ENCODE peak calls at places on chromosomes 1 and 21, in six cellular contexts. B, D, F, Q, I and A are unnamed samples.

GRCh38 chr1:17438977-17439249 is 564 bp downstream of the RCC2 start:
- DNase-seq in B (no peak), D (no peak), F (no peak), Q (no peak), I (no peak), A (peak; percentile 51)

GRCh38 chr1:200971428-200971903 is 52.0 kb downstream of the KIF21B start:
- DNase-seq in B (no peak), D (no peak), F (peak; percentile 25), Q (no peak), I (no peak), A (no peak)

GRCh38 chr21:40466893-40467483 is 380.0 kb downstream of the DSCAM start:
- DNase-seq in B (peak; percentile 9), D (no peak), F (no peak), Q (no peak), I (no peak), A (peak; percentile 17)

GRCh38 chr1:53376041-53376461 is 48.2 kb upstream of the LRP8 start:
- DNase-seq in B (no peak), D (peak; percentile 53), F (no peak), Q (no peak), I (no peak), A (peak; percentile 56)

GRCh38 chr1:184890539-184890973 is 83.8 kb downstream of the NIBAN1 start:
- DNase-seq in B (no peak), D (no peak), F (no peak), Q (no peak), I (no peak), A (no peak)

GRCh38 chr1:28577738-28578536 is 14.1 kb upstream of the RAB42 start:
- DNase-seq in B (no peak), D (no peak), F (no peak), Q (peak; percentile 19), I (no peak), A (no peak)

GRCh38 chr1:24108334-24109165 is 3.4 kb downstream of the MYOM3 start:
- DNase-seq in B (peak; percentile 68), D (no peak), F (no peak), Q (peak; percentile 34), I (peak; percentile 75), A (no peak)

GRCh38 chr1:9127395-9128160 is 1.3 kb downstream of the GPR157 start:
- DNase-seq in B (no peak), D (no peak), F (no peak), Q (no peak), I (no peak), A (no peak)

GRCh38 chr21:28442624-28443023 is 550.1 kb downstream of the LTN1 start:
- DNase-seq in B (no peak), D (no peak), F (no peak), Q (no peak), I (no peak), A (no peak)

GRCh38 chr1:18110968-18111367 is 3.4 kb downstream of the IGSF21 start:
- DNase-seq in B (no peak), D (peak; percentile 83), F (no peak), Q (peak; percentile 71), I (no peak), A (no peak)

GRCh38 chr1:93680121-93681094 is 1.2 kb downstream of the BCAR3 start:
- DNase-seq in B (peak; percentile 90), D (peak; percentile 84), F (no peak), Q (peak; percentile 77), I (peak; percentile 72), A (peak; percentile 80)

GRCh38 chr1:6495540-6496359 is 4.3 kb upstream of the PLEKHG5 start:
- DNase-seq in B (no peak), D (no peak), F (no peak), Q (no peak), I (no peak), A (no peak)

GRCh38 chr1:6601049-6601864 is 1.4 kb downstream of the KLHL21 start:
- DNase-seq in B (peak; percentile 82), D (peak; percentile 58), F (no peak), Q (peak; percentile 66), I (peak; percentile 89), A (peak; percentile 63)

GRCh38 chr1:158246650-158247049 is 7.6 kb upstream of the CD1A start:
- DNase-seq in B (no peak), D (no peak), F (no peak), Q (no peak), I (no peak), A (no peak)

GRCh38 chr1:1920608-1921458 is 1.8 kb upstream of the TMEM52 start:
- DNase-seq in B (no peak), D (no peak), F (no peak), Q (no peak), I (peak; percentile 68), A (peak; percentile 31)

GRCh38 chr1:56156937-56157336 is 422.4 kb downstream of the PLPP3 start:
- DNase-seq in B (no peak), D (no peak), F (no peak), Q (no peak), I (no peak), A (no peak)

GRCh38 chr1:34379911-34380310 is 203.2 kb downstream of the C1orf94 start:
- DNase-seq in B (no peak), D (peak; percentile 24), F (no peak), Q (no peak), I (no peak), A (no peak)

GRCh38 chr21:29017639-29018237 is 1.4 kb downstream of the RWDD2B start:
- DNase-seq in B (no peak), D (no peak), F (no peak), Q (no peak), I (no peak), A (no peak)

GRCh38 chr1:14738235-14738634 is 139.8 kb downstream of the KAZN start:
- DNase-seq in B (no peak), D (no peak), F (no peak), Q (no peak), I (no peak), A (no peak)
- TF ChIP-seq CHD2 in B (no peak), D (no peak), F (no peak), Q (no peak), I (no peak), A (no peak)

GRCh38 chr1:64894438-64895196 is 71.7 kb downstream of the JAK1 start:
- DNase-seq in B (peak; percentile 56), D (no peak), F (no peak), Q (no peak), I (no peak), A (no peak)

GRCh38 chr1:64898107-64898861 is 68.1 kb downstream of the JAK1 start:
- DNase-seq in B (peak; percentile 97), D (no peak), F (no peak), Q (peak; percentile 59), I (peak; percentile 91), A (no peak)

GRCh38 chr1:64893921-64894320 is 72.4 kb downstream of the JAK1 start:
- DNase-seq in B (no peak), D (no peak), F (no peak), Q (no peak), I (no peak), A (no peak)

GRCh38 chr1:64895500-64895899 is 70.8 kb downstream of the JAK1 start:
- DNase-seq in B (no peak), D (no peak), F (peak; percentile 48), Q (no peak), I (no peak), A (no peak)

GRCh38 chr1:64896546-64896945 is 69.8 kb downstream of the JAK1 start:
- DNase-seq in B (no peak), D (no peak), F (no peak), Q (no peak), I (no peak), A (no peak)
- H3K4me1 ChIP-seq in B (peaks cover 92% of the 10 kb centered on the region), D (peaks cover 12% of the 10 kb centered on the region), F (peaks cover 58% of the 10 kb centered on the region), Q (peaks cover 13% of the 10 kb centered on the region), I (peaks cover 48% of the 10 kb centered on the region), A (peaks cover 43% of the 10 kb centered on the region)

DNA sequence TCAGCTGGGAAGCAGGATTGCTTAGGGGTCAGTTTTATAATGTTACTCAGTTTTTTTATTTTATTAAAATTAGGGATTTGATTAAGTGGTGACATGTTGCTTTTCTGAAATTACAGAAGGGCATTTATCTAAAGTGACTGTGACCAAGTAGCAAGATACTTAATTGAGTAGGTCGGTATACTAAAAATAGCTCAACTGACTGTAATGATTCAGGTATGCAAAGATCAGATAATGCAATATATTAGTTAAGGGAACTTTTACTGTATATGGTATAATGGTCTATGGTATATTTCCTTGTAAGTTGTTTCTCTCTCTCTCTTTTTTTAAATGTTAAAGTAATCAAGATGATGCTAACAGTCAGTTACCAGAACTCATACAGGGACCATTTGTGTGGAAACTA is 26.2 kb downstream of the RLF start:
- DNase-seq in B (no peak), D (no peak), F (no peak), Q (no peak), I (no peak), A (no peak)
- TF ChIP-seq RFX5 in B (no peak), D (no peak), F (no peak), Q (no peak), I (no peak), A (no peak)

GRCh38 chr1:203078478-203078877 is 7.3 kb downstream of the MYOG start:
- DNase-seq in B (no peak), D (no peak), F (no peak), Q (no peak), I (no peak), A (no peak)
- TF ChIP-seq CHD2 in B (no peak), D (no peak), F (no peak), Q (no peak), I (no peak), A (no peak)

DNA sequence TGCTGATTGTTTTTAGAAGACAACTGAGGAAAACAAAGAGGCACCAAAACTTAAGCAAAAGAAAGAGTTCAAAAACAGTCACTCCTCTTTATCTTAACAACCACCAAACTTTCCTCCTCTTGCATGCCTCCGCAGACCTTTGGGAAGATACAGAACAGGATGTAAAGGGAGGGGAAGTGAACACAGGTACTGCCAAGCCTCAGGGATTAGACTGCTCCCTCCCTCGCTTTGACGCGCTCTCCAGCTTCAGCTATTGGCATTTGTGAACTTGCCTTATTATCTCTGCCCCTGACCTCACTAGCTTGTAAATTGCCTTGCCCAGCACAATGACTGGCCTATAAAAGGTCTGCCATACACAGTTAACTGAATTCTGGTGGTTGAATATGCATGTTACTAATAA is 4.8 kb upstream of the SRP9 start:
- DNase-seq in B (no peak), D (peak; percentile 41), F (no peak), Q (no peak), I (no peak), A (no peak)
- H3K4me1 ChIP-seq in B (peaks cover 46% of the 10 kb centered on the region), D (peaks cover 5% of the 10 kb centered on the region), F (no peaks in the 10 kb centered on the region), Q (peaks cover 10% of the 10 kb centered on the region), I (peaks cover 78% of the 10 kb centered on the region), A (peaks cover 19% of the 10 kb centered on the region)

GRCh38 chr1:230114245-230114651 is 47.2 kb downstream of the GALNT2 start:
- DNase-seq in B (no peak), D (no peak), F (no peak), Q (no peak), I (no peak), A (no peak)
- TF ChIP-seq RFX5 in B (no peak), D (no peak), F (no peak), Q (no peak), I (no peak), A (no peak)

DNA sequence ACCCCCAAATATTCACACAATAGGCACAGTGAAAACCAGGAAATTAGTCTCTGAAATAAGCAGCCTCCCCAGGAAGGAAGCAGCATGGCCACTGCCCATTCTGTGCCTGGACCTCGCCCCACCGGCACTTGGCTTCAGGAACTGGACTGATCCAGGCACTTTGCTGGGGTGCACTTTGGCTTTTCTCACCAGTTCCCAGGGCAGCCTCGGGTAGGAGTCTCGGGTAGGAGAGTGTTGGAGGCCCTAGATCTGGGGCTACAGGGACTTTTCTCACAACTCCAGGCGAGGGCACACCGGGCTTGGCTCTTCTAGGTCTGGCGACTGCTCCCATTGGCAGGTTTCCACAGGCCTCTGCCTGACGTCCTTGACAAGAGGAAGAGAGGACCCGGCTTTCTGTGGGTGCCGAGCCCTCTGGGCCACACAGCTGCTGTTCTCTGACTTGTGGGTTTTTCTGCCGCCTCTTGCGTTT is 18.7 kb downstream of the ADARB1 start:
- DNase-seq in B (no peak), D (no peak), F (no peak), Q (no peak), I (no peak), A (no peak)
- TF ChIP-seq CHD2 in B (no peak), D (no peak), F (no peak), Q (no peak), I (no peak), A (no peak)